ENCODE peak calls at places on chromosomes 13 and 19, in ten cellular contexts. E is left ventricle myocardium inferior, X is body of pancreas, N is lower lobe of right lung, C is GM23338, I is PC-9, W is keratinocyte, K is PC-3, O is dorsolateral prefrontal cortex, D is breast epithelium. J is an unnamed sample.

GRCh38 chr19:39199025-39199424 is 2.3 kb downstream of the NCCRP1 start:
- DNase-seq in N (no peak), E (no peak), X (peak; percentile 95), D (no peak), W (no peak), O (peak; percentile 70), I (no peak), C (no peak), K (no peak), J (no peak)

GRCh38 chr13:105936816-105937215 is 598.6 kb downstream of the EFNB2 start:
- DNase-seq in O (no peak), E (no peak), W (no peak), K (no peak), N (no peak), C (no peak), X (no peak), D (no peak), I (no peak), J (no peak)

GRCh38 chr19:37790244-37790925 is 11.0 kb upstream of the ZNF573 start:
- DNase-seq in X (no peak), O (no peak), I (no peak), C (peak; percentile 10), D (no peak), E (no peak), W (no peak), K (no peak), N (no peak), J (no peak)

GRCh38 chr13:81671103-81671502 is 1330.2 kb upstream of the SPRY2 start:
- DNase-seq in C (no peak), E (no peak), N (no peak), D (no peak), W (no peak), I (no peak), O (no peak), X (no peak), K (no peak), J (no peak)

GRCh38 chr13:23620211-23620610 is 50.0 kb downstream of the TNFRSF19 start:
- DNase-seq in N (no peak), W (no peak), X (no peak), D (no peak), O (no peak), C (no peak), K (no peak), I (no peak), E (no peak), J (no peak)

GRCh38 chr19:13794388-13794751 is 873 bp upstream of the ZSWIM4 start:
- DNase-seq in W (no peak), C (peak; percentile 39), K (peak; percentile 63), N (peak; percentile 70), E (peak; percentile 83), O (no peak), D (peak; percentile 87), I (peak; percentile 83), X (peak; percentile 89), J (peak; percentile 42)

GRCh38 chr13:23679214-23679613 is 109.0 kb downstream of the TNFRSF19 start:
- DNase-seq in X (no peak), O (no peak), N (no peak), I (no peak), W (peak; percentile 40), E (no peak), C (no peak), K (peak; percentile 87), D (no peak), J (peak; percentile 30)

GRCh38 chr19:53808710-53809125 is 15.4 kb downstream of the NLRP12 start:
- DNase-seq in W (no peak), O (no peak), D (no peak), K (peak; percentile 76), C (peak; percentile 87), X (no peak), I (peak; percentile 44), E (no peak), N (no peak), J (peak; percentile 14)

GRCh38 chr13:25770601-25771000 is 281.2 kb downstream of the SHISA2 start:
- DNase-seq in E (no peak), O (no peak), C (no peak), D (no peak), W (no peak), N (no peak), X (no peak), K (no peak), I (no peak), J (no peak)

GRCh38 chr19:49073514-49074378 is 1.2 kb upstream of the KCNA7 start:
- DNase-seq in W (no peak), O (no peak), K (peak; percentile 57), C (peak; percentile 67), I (no peak), N (no peak), X (no peak), E (no peak), D (no peak), J (no peak)

GRCh38 chr19:18499055-18499775 is 22.7 kb downstream of the ELL start:
- DNase-seq in I (no peak), K (no peak), E (no peak), N (no peak), O (no peak), X (no peak), D (no peak), C (no peak), W (no peak), J (no peak)

GRCh38 chr19:3642987-3643386 is 16.4 kb upstream of the CACTIN start:
- DNase-seq in W (no peak), D (no peak), O (no peak), X (no peak), I (no peak), N (no peak), K (no peak), C (peak; percentile 58), E (no peak), J (peak; percentile 25)

GRCh38 chr13:44373247-44373600 is 400 bp upstream of the SERP2 start:
- DNase-seq in K (no peak), C (peak; percentile 44), W (no peak), I (no peak), N (no peak), X (no peak), D (no peak), E (no peak), O (peak; percentile 49), J (no peak)

GRCh38 chr13:79185580-79185979 is 220.5 kb downstream of the RBM26 start:
- DNase-seq in I (no peak), D (no peak), E (no peak), K (no peak), N (no peak), O (no peak), X (no peak), C (no peak), W (no peak), J (no peak)

GRCh38 chr19:14146789-14147216 is 10.4 kb upstream of the ASF1B start:
- DNase-seq in W (no peak), K (peak; percentile 16), D (no peak), E (no peak), C (no peak), I (no peak), N (no peak), X (no peak), O (no peak), J (no peak)

DNA sequence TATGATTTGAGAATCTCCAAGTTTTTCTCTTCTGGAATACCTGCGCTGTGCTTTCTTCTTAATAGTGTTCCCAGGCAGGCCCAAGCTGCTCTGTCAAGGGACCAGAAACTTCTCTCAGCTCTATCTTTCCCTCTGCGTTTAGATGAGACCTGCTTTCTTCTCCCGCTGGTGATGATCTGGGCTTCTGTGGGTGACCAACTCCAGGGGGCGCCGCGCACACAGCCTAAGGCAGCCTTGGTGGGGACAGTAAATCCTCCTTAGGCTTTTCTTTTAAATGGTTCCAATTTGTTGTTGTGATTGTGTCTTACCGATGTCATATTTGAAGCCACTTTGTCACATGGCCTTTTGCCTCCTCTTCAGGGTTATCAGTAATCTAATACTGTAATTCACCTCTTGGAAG is 439.4 kb upstream of the KLF12 start:
- DNase-seq in K (no peak), X (no peak), C (peak; percentile 78), O (no peak), N (no peak), W (no peak), E (peak; percentile 14), D (no peak), I (no peak), J (no peak)
- TF ChIP-seq CTCF in K (peak; percentile 27), X (no peak), C (peak; percentile 79), O (peak; percentile 31), N (no peak), W (no peak), E (peak; percentile 28), D (no peak), I (no peak), J (no peak)

DNA sequence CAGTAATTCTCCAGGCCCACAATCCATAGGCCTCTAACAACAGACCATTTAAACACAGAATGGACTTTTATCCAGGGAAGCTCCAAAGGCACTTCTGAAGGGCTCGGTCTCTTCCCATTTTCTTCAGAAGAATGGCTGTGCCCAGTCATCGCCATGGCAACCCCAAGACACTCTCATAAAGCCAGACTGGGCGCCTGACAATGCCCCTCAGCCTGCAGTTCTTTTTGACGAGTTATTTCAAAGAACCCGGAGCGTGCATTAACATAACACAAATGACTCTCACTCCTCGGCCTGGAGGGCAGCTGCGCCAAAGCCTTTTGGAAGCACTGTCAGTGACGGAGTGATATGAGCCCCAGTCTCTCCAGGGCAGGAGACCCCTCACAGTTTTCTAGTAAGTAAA is 61.0 kb downstream of the RASA3 start:
- DNase-seq in C (no peak), D (peak; percentile 34), K (no peak), N (no peak), I (no peak), E (no peak), X (no peak), O (peak; percentile 40), W (no peak), J (no peak)
- H3K27ac ChIP-seq in C (no peak overlapping the region), D (no peak overlapping the region), K (no peak overlapping the region), N (no peak overlapping the region), I (no peak overlapping the region), E (no peak overlapping the region), X (no peak overlapping the region), O (peak overlapping the region; percentile 18), W (no peak overlapping the region), J (peak overlapping the region; percentile 48)

DNA sequence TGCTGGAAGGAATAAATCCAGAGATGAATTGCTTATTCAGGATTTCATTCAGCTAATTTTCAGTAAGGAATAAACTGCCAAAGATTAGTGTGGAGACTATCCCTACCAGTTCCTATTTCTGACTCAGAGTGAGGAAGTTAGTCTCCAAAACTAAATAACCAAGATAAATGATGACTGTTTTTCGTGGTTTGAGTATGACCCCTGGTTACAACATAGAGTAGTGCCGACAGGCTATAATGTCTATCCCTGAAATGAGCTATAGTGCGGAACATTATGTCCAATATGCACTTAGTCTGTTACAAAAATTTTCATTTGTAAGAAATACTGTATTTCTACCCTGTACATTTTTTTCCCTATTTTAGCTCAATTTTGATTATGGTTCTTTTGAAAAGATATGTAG is 51.4 kb downstream of the NBEA start:
- DNase-seq in X (no peak), D (no peak), I (no peak), E (no peak), O (no peak), N (no peak), K (peak; percentile 61), C (no peak), W (no peak), J (no peak)
- TF ChIP-seq CTCF in X (no peak), D (no peak), I (no peak), E (no peak), O (no peak), N (no peak), K (peak; percentile 50), C (no peak), W (no peak), J (no peak)

DNA sequence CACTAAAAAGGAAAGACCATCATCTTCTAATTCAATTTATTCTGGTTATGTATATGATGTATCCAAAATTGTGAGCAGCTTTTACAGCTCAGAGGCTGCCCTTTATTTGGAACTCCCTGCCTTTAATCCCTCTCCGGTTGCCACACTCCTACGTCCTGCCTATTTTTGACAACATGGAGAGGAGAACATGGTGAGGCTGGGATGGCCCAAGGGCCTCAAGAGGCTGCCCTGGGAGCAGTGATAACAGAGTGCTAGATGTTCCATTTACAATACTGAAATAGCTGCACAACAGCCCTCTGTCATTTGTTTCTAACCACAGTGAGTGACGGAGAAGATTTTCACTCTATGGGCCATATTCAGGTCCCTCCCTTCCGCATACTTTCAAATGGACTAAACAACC is 33.5 kb downstream of the STARD13 start:
- DNase-seq in C (no peak), O (no peak), D (no peak), E (peak; percentile 62), X (no peak), K (no peak), W (no peak), I (no peak), N (no peak), J (no peak)
- H3K27ac ChIP-seq in C (no peak overlapping the region), O (no peak overlapping the region), D (peak overlapping the region; percentile 2), E (peak overlapping the region; percentile 88), X (no peak overlapping the region), K (peak overlapping the region; percentile 64), W (no peak overlapping the region), I (peak overlapping the region; percentile 46), N (no peak overlapping the region), J (peak overlapping the region; percentile 74)